ENCODE peak calls at places on chromosome 17, in eight cellular contexts. S is stomach, D is adrenal gland, P is fibroblast of pulmonary artery, O is memory B cell, F is NCI-H2081, N is T-cell, X is WTC11. M is an unnamed sample.

GRCh38 chr17:45131616-45132301 is 556 bp downstream of the PLCD3 start:
- DNase-seq in F (no peak), X (peak), O (peak), D (peak), S (peak), P (no peak), N (peak), M (no peak)

GRCh38 chr17:2394775-2395191 is 6.1 kb downstream of the MNT start:
- DNase-seq in D (peak), F (no peak), S (no peak), N (no peak), O (no peak), P (no peak), X (no peak), M (no peak)

GRCh38 chr17:4987767-4988083 is 250 bp upstream of the CAMTA2 start:
- DNase-seq in O (no peak), F (no peak), P (no peak), X (no peak), N (no peak), S (no peak), D (no peak), M (no peak)

GRCh38 chr17:732788-733720 is 658 bp downstream of the TLCD3A start:
- DNase-seq in F (peak), O (peak), S (peak), N (no peak), P (peak), X (peak), D (peak), M (peak)

GRCh38 chr17:9261059-9262029 is 240.0 kb downstream of the NTN1 start:
- DNase-seq in F (peak), S (no peak), P (no peak), O (no peak), D (no peak), X (no peak), N (no peak), M (no peak)

GRCh38 chr17:75645501-75645888 is 12.3 kb downstream of the SMIM5 start:
- DNase-seq in F (peak), P (peak), N (no peak), S (peak), O (no peak), D (no peak), X (no peak), M (no peak)

GRCh38 chr17:56085576-56086267 is 67.6 kb upstream of the ANKFN1 start:
- DNase-seq in S (no peak), P (no peak), X (no peak), D (no peak), O (no peak), F (no peak), N (no peak), M (no peak)

GRCh38 chr17:51807460-51807859 is 351.1 kb downstream of the CA10 start:
- DNase-seq in X (no peak), D (no peak), S (no peak), F (no peak), O (no peak), N (no peak), P (no peak), M (no peak)

GRCh38 chr17:66021757-66022156 is 170.2 kb downstream of the CEP112 start:
- DNase-seq in F (no peak), O (no peak), X (no peak), N (no peak), S (no peak), D (no peak), P (no peak), M (no peak)